ENCODE peak calls at places on chromosome 20, in five cellular contexts. W, V, Z, P and H are unnamed samples. For H3K27me3, the result is how much of the 10 kb centered on the place peaks cover.

GRCh38 chr20:48957521-48957920 is 36.0 kb downstream of the ARFGEF2 start:
- DNase-seq in W (no peak), Z (no peak), P (no peak), V (no peak), H (no peak)

GRCh38 chr20:5463007-5463686 is 146.4 kb upstream of the PROKR2 start:
- DNase-seq in V (no peak), W (no peak), Z (no peak), P (no peak), H (no peak)

GRCh38 chr20:49133571-49133970 is 54.6 kb downstream of the STAU1 start:
- DNase-seq in Z (no peak), V (no peak), P (no peak), W (no peak), H (no peak)

GRCh38 chr20:46253391-46253790 is 54.9 kb downstream of the CDH22 start:
- DNase-seq in P (no peak), W (no peak), V (no peak), Z (no peak), H (no peak)

GRCh38 chr20:11217322-11217989 is 543.7 kb upstream of the JAG1 start:
- DNase-seq in V (no peak), P (no peak), W (no peak), Z (no peak), H (no peak)

GRCh38 chr20:64047968-64048401 is 1.5 kb downstream of the SOX18 start:
- DNase-seq in V (no peak), P (no peak), Z (no peak), W (no peak), H (no peak)

GRCh38 chr20:58500256-58500655 is 14.9 kb downstream of the APCDD1L start:
- DNase-seq in W (no peak), P (no peak), Z (no peak), V (no peak), H (no peak)

GRCh38 chr20:25246182-25246943 is 1.5 kb upstream of the PYGB start:
- DNase-seq in W (no peak), P (no peak), Z (no peak), V (no peak), H (no peak)

GRCh38 chr20:3857405-3857804 is 10.8 kb downstream of the MAVS start:
- DNase-seq in W (no peak), P (no peak), Z (no peak), V (no peak), H (no peak)

GRCh38 chr20:33902011-33902410 is 90.9 kb downstream of the CHMP4B start:
- DNase-seq in Z (no peak), W (no peak), V (no peak), P (no peak), H (no peak)

GRCh38 chr20:33899106-33899505 is 88.0 kb downstream of the CHMP4B start:
- DNase-seq in P (no peak), W (no peak), Z (no peak), V (no peak), H (no peak)

GRCh38 chr20:47276856-47277541 is 79.5 kb downstream of the ZMYND8 start:
- DNase-seq in P (no peak), Z (peak), V (peak), W (no peak), H (peak)

GRCh38 chr20:10644458-10645204 is 29.2 kb downstream of the JAG1 start:
- DNase-seq in W (no peak), Z (no peak), P (no peak), V (no peak), H (no peak)

GRCh38 chr20:17648782-17649730 is 33.0 kb downstream of the RRBP1 start:
- DNase-seq in Z (no peak), V (no peak), W (peak), P (no peak), H (peak)

GRCh38 chr20:38889792-38890496 is 36.3 kb upstream of the FAM83D start:
- DNase-seq in V (no peak), P (no peak), Z (no peak), W (peak), H (no peak)

GRCh38 chr20:53677447-53678314 is 84.0 kb upstream of the ZNF217 start:
- DNase-seq in P (no peak), V (no peak), Z (peak), W (no peak), H (no peak)

GRCh38 chr20:46647469-46647868 is 3.8 kb downstream of the SLC13A3 start:
- DNase-seq in P (no peak), Z (no peak), V (no peak), W (no peak), H (no peak)

GRCh38 chr20:31722388-31723281 is at the start of gene BCL2L1:
- DNase-seq in W (peak), P (peak), V (peak), Z (peak), H (peak)

GRCh38 chr20:28562510-28562898 is 2695.0 kb upstream of the DEFB115 start:
- DNase-seq in V (no peak), P (no peak), W (no peak), Z (no peak), H (no peak)

GRCh38 chr20:60137657-60138245 is 179.5 kb downstream of the CDH26 start:
- DNase-seq in V (no peak), W (no peak), P (no peak), Z (no peak), H (no peak)

GRCh38 chr20:20551409-20551808 is 161.0 kb downstream of the RALGAPA2 start:
- DNase-seq in V (no peak), W (no peak), Z (no peak), P (no peak), H (no peak)

GRCh38 chr20:37384683-37385174 is 38.8 kb downstream of the SRC start:
- DNase-seq in Z (peak), V (peak), P (no peak), W (peak), H (peak)

GRCh38 chr20:31934968-31935764 is 16.7 kb downstream of the PDRG1 start:
- DNase-seq in V (no peak), Z (no peak), P (no peak), W (no peak), H (no peak)

GRCh38 chr20:37669062-37669772 is 24.6 kb upstream of the CTNNBL1 start:
- DNase-seq in P (no peak), V (no peak), W (no peak), Z (no peak), H (no peak)

GRCh38 chr20:10927936-10928860 is 254.4 kb upstream of the JAG1 start:
- DNase-seq in P (no peak), V (no peak), W (no peak), Z (no peak), H (no peak)

GRCh38 chr20:31848088-31848999 is 2.9 kb upstream of the FOXS1 start:
- DNase-seq in W (no peak), Z (no peak), V (no peak), P (no peak), H (no peak)

GRCh38 chr20:20267685-20268429 is 100.0 kb upstream of the INSM1 start:
- DNase-seq in W (no peak), P (no peak), Z (no peak), V (no peak), H (no peak)

GRCh38 chr20:4836473-4836872 is 114.8 kb downstream of the PRND start:
- DNase-seq in W (no peak), P (no peak), V (no peak), Z (no peak), H (peak)

DNA sequence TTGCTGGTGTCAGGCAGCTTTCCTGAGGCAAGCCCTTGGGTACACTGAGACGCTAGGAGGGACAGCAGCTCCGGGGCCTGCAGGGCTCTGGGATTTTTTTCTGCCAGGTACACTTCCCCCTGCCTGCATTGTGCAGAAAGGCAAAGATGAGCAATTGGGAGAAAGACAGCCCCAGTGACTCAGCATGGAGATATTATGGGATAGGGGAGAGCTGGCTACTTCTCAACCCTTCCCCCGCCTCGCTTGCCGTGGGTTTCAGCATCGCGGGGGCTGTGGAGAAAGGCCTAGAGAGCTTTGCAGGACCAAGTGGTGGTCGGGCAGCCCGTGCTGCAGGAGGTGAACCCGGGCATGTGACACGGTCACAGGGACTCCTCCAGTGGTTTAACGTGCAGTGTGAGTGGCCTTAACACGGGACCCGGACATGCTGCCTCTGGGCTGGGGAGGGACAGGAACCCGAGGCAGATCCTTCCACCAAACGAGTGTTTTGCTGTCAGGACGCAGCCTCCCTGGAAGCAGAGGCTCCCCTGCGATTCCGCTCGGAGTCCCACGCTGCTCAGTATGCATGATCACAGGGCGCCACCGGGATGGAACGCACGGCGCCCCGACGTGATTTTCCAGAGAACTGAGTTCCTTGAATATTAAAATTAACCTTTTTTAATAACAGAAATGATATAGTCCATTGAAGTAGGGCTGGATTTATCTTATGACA is 139.9 kb downstream of the CDH4 start:
- DNase-seq in W (no peak), Z (no peak), V (no peak), P (no peak), H (no peak)
- TF ChIP-seq POLR2A in W (no peak), Z (no peak), V (no peak), P (no peak), H (no peak)

GRCh38 chr20:51021067-51022025 is 1.6 kb downstream of the KCNG1 start:
- DNase-seq in W (no peak), Z (no peak), P (no peak), V (no peak), H (no peak)
- H3K27me3 ChIP-seq in W (half or more), Z (under half), P (under half), V (under half), H (half or more)

GRCh38 chr20:62300319-62300718 is 2.5 kb upstream of the ADRM1 start:
- DNase-seq in P (no peak), W (no peak), Z (no peak), V (no peak), H (no peak)

GRCh38 chr20:62302341-62303048 is at the start of gene ADRM1:
- DNase-seq in P (peak), V (peak), W (peak), Z (peak), H (peak)

GRCh38 chr20:62303049-62303326 is 191 bp downstream of the ADRM1 start:
- DNase-seq in W (no peak), Z (no peak), P (no peak), V (no peak), H (no peak)

GRCh38 chr20:62301111-62301668 is 1.6 kb upstream of the ADRM1 start:
- DNase-seq in V (no peak), W (no peak), Z (no peak), P (no peak), H (no peak)

GRCh38 chr20:62301773-62302340 is 940 bp upstream of the ADRM1 start:
- DNase-seq in Z (peak), V (peak), W (peak), P (peak), H (peak)
- TF ChIP-seq POLR2A in Z (peak), V (peak), W (no peak), P (peak), H (no peak)

DNA sequence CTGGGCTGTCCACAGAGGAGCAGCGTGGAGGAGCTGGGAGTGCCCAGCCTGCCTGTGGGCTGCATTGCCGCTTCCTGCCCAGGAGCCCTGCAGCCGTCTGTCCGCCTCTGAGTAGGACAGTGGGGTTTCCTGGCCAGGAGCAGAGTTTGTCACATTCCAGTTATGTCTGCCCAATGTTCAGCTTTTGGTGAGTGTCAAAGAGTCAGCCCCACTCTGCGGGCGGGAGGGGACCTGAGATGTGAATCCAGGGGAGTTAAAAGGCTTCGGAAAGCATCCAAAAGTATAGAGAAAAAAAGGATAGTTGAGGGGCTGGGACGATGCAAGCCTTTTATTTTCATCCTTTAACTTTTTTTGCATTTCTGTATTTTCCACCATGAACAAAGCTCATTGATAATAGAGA is 7.2 kb upstream of the GATA5 start:
- DNase-seq in W (no peak), V (no peak), Z (no peak), P (no peak), H (no peak)
- H3K27me3 ChIP-seq in W (half or more), V (under half), Z (under half), P (under half), H (under half)

GRCh38 chr20:24160563-24161355 is 172.2 kb upstream of the GGTLC1 start:
- DNase-seq in Z (peak), W (no peak), V (peak), P (peak), H (no peak)
- TF ChIP-seq POLR2A in Z (no peak), W (no peak), V (no peak), P (no peak), H (no peak)

GRCh38 chr20:50363479-50363878 is 146.7 kb upstream of the PTPN1 start:
- DNase-seq in V (no peak), Z (no peak), P (no peak), W (no peak), H (no peak)

GRCh38 chr20:50360218-50360672 is 149.9 kb upstream of the PTPN1 start:
- DNase-seq in P (no peak), Z (no peak), V (peak), W (peak), H (peak)

GRCh38 chr20:50359607-50360217 is 150.5 kb upstream of the PTPN1 start:
- DNase-seq in V (no peak), Z (no peak), P (no peak), W (peak), H (peak)

GRCh38 chr20:50360921-50361320 is 149.3 kb upstream of the PTPN1 start:
- DNase-seq in P (no peak), V (no peak), W (peak), Z (no peak), H (peak)

DNA sequence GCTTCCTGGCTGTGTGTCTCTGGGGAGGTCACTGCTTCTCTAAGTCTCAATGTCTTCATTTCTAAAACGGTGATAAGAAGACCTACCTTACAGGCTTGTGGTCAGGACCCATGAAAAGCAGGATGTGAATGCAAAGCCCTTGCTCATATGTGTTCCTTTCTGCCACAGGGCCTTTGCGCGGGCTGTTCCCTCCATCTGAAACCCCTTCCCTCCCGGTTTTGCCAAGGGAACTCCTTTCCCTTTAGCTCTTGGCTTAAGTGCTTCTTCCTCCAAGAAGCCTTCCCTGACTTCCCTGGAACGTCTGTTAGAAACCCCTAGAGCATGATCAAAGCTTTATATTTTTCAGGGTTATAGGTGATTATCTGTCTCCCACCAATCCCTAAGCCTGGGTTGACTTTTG is 147.2 kb upstream of the PTPN1 start:
- DNase-seq in W (no peak), V (no peak), P (no peak), Z (no peak), H (no peak)
- H3K27me3 ChIP-seq in W (under half), V (under half), P (under half), Z (under half), H (under half)